ENCODE peak calls at places on chromosomes 4 and X, in nine cellular contexts. P is GM23248, G is MM.1S, E is GM23338, T is PC-3, N is HCT116, J is SK-N-SH, X is hepatocyte, O is OCI-LY7. D is an unnamed sample.

GRCh38 chr4:141802324-141802723 is 165.9 kb downstream of the IL15 start:
- DNase-seq in E (no peak), T (peak), N (no peak), J (no peak), O (no peak), P (peak), G (no peak), X (no peak), D (no peak)

GRCh38 chr4:177051473-177052060 is 258.1 kb upstream of the NEIL3 start:
- DNase-seq in X (peak), T (peak), E (peak), J (peak), P (peak), O (peak), N (peak), G (peak), D (peak)

GRCh38 chrX:1169198-1169597 is 43.3 kb downstream of the CRLF2 start:
- DNase-seq in E (no peak), O (no peak), X (no peak), G (no peak), P (peak), T (no peak), J (no peak), N (no peak), D (no peak)

GRCh38 chr4:121740796-121741409 is 24.1 kb downstream of the SMIM43 start:
- DNase-seq in X (no peak), N (no peak), O (no peak), T (no peak), P (no peak), G (no peak), E (peak), J (no peak), D (no peak)

GRCh38 chrX:81996166-81996565 is 794.3 kb downstream of the SH3BGRL start:
- DNase-seq in T (no peak), N (no peak), E (no peak), O (no peak), P (no peak), J (no peak), X (peak), G (no peak), D (no peak)

GRCh38 chrX:75609361-75609760 is 86.5 kb upstream of the ZDHHC15 start:
- DNase-seq in T (no peak), O (no peak), G (no peak), J (no peak), E (peak), P (no peak), N (no peak), X (no peak), D (peak)

GRCh38 chrX:9019151-9019550 is 14.8 kb downstream of the FAM9B start:
- DNase-seq in P (peak), T (no peak), X (no peak), J (no peak), E (no peak), O (no peak), G (no peak), N (no peak), D (no peak)

GRCh38 chr4:174157106-174157607 is 126.3 kb downstream of the FBXO8 start:
- DNase-seq in T (no peak), X (peak), N (no peak), P (no peak), G (no peak), E (no peak), J (no peak), O (no peak), D (no peak)

GRCh38 chr4:98905297-98905696 is 23.6 kb downstream of the EIF4E start:
- DNase-seq in X (no peak), N (no peak), J (no peak), E (no peak), G (no peak), O (no peak), T (no peak), P (no peak), D (no peak)

GRCh38 chr4:174669278-174669677 is 147.0 kb upstream of the HPGD start:
- DNase-seq in N (no peak), O (no peak), E (no peak), J (no peak), G (no peak), P (peak), X (peak), T (peak), D (no peak)

GRCh38 chr4:80767944-80768343 is 262.6 kb upstream of the BMP3 start:
- DNase-seq in O (no peak), P (peak), J (no peak), G (no peak), X (no peak), E (no peak), T (peak), N (no peak), D (no peak)

GRCh38 chr4:103853627-103854026 is 133.8 kb upstream of the TACR3 start:
- DNase-seq in J (no peak), P (peak), N (no peak), O (no peak), E (no peak), G (no peak), X (peak), T (peak), D (no peak)

GRCh38 chrX:50853399-50853798 is 39.4 kb upstream of the SHROOM4 start:
- DNase-seq in N (no peak), J (no peak), P (no peak), E (no peak), G (no peak), O (no peak), T (no peak), X (no peak), D (no peak)

GRCh38 chrX:20135956-20136355 is 5.7 kb downstream of the EIF1AX start:
- DNase-seq in N (no peak), P (no peak), O (no peak), E (no peak), T (no peak), X (no peak), G (no peak), J (no peak), D (no peak)

GRCh38 chr4:25970691-25971427 is 56.8 kb downstream of the SMIM20 start:
- DNase-seq in O (no peak), E (no peak), J (no peak), P (no peak), T (peak), X (peak), N (no peak), G (no peak), D (peak)

GRCh38 chrX:12118134-12118533 is 20.1 kb upstream of the FRMPD4 start:
- DNase-seq in P (no peak), T (no peak), O (no peak), J (no peak), X (no peak), E (no peak), N (no peak), G (no peak), D (no peak)

GRCh38 chrX:44344194-44344593 is 722 bp upstream of the EFHC2 start:
- DNase-seq in P (no peak), T (no peak), G (peak), J (no peak), N (no peak), X (no peak), O (no peak), E (peak), D (no peak)

GRCh38 chr4:70678383-70678999 is 9.8 kb upstream of the UTP3 start:
- DNase-seq in E (no peak), P (no peak), G (peak), N (no peak), X (no peak), T (no peak), J (no peak), O (peak), D (no peak)

GRCh38 chrX:69083361-69083760 is 81.9 kb downstream of the PJA1 start:
- DNase-seq in J (no peak), P (no peak), X (no peak), E (no peak), G (no peak), O (no peak), N (no peak), T (no peak), D (no peak)

GRCh38 chr4:158624889-158625478 is 46.7 kb downstream of the C4orf46 start:
- DNase-seq in X (peak), E (peak), G (peak), O (peak), T (peak), P (peak), J (peak), N (peak), D (peak)

GRCh38 chr4:83362492-83363329 is 28.1 kb upstream of the HPSE start:
- DNase-seq in X (peak), G (peak), T (peak), E (peak), O (peak), N (no peak), J (peak), P (peak), D (no peak)

GRCh38 chr4:102390438-102390837 is 45.2 kb upstream of the SLC39A8 start:
- DNase-seq in N (no peak), J (no peak), E (no peak), O (no peak), P (peak), T (peak), X (no peak), G (no peak), D (no peak)

GRCh38 chrX:689983-690382 is 59.4 kb downstream of the SHOX start:
- DNase-seq in J (no peak), T (no peak), X (no peak), G (no peak), O (no peak), E (no peak), N (no peak), P (no peak), D (no peak)

GRCh38 chr4:125115476-125115875 is 199.3 kb upstream of the FAT4 start:
- DNase-seq in P (peak), O (no peak), N (no peak), T (no peak), J (no peak), E (no peak), X (no peak), G (no peak), D (no peak)

GRCh38 chr4:53354012-53354722 is 11.7 kb downstream of the SCFD2 start:
- DNase-seq in O (no peak), X (no peak), T (no peak), G (no peak), P (no peak), J (no peak), N (no peak), E (no peak), D (no peak)
- TF ChIP-seq EZH2phosphoT487 in O (no peak), X (no peak), T (no peak), G (no peak), P (no peak), J (no peak), N (no peak), E (no peak), D (no peak)

DNA sequence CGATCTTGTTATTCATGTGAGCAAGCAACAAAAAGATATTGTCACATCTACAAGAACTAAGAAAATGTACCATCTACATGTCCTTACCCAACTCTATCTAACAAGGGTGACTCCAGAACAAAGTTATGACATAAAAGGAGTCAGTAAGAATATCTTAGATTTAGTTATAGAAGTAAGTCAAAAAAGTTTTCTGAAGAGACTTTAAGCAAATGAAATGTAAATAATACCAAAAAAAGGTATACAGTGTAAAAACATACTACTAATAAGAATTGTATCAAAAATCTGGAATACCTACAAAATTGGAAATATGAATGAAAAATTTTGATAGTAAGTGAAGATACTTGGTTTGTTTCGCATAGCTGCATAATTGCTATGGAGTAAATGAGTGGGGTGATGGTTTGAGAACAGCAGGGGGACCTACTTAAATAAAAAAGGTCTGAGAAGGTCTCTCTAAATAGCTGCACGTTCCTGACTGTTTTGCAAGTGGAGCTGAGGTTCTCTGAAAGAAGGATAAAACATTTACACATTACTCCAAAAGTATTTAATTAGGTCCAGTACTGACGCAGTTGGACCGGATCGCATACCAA is 51.0 kb upstream of the ENPP6 start:
- DNase-seq in T (no peak), J (no peak), N (no peak), O (peak), E (no peak), G (peak), X (no peak), P (peak), D (no peak)
- TF ChIP-seq EZH2phosphoT487 in T (no peak), J (no peak), N (no peak), O (no peak), E (no peak), G (no peak), X (no peak), P (no peak), D (no peak)

GRCh38 chr4:186658657-186659056 is 65.0 kb downstream of the FAT1 start:
- DNase-seq in N (no peak), G (no peak), E (no peak), J (no peak), T (no peak), O (no peak), P (no peak), X (no peak), D (no peak)

GRCh38 chr4:186660403-186660802 is 63.3 kb downstream of the FAT1 start:
- DNase-seq in O (no peak), J (no peak), E (no peak), P (no peak), X (no peak), G (no peak), T (no peak), N (no peak), D (no peak)

GRCh38 chr4:186659936-186660335 is 63.7 kb downstream of the FAT1 start:
- DNase-seq in E (no peak), G (no peak), P (no peak), X (no peak), J (no peak), N (no peak), T (no peak), O (no peak), D (no peak)

GRCh38 chr4:186653973-186654372 is 69.7 kb downstream of the FAT1 start:
- DNase-seq in O (no peak), J (no peak), P (no peak), N (no peak), G (no peak), E (no peak), T (no peak), X (no peak), D (no peak)

GRCh38 chr4:186657766-186658165 is 65.9 kb downstream of the FAT1 start:
- DNase-seq in O (no peak), J (no peak), G (no peak), N (peak), E (peak), P (peak), T (peak), X (no peak), D (peak)
- TF ChIP-seq EZH2phosphoT487 in O (no peak), J (no peak), G (no peak), N (no peak), E (no peak), P (no peak), T (no peak), X (no peak), D (no peak)

GRCh38 chr4:15545371-15545770 is 75.7 kb downstream of the CC2D2A start:
- DNase-seq in P (no peak), N (no peak), O (no peak), G (no peak), T (no peak), J (no peak), E (no peak), X (no peak), D (no peak)
- TF ChIP-seq EZH2phosphoT487 in P (no peak), N (no peak), O (no peak), G (no peak), T (no peak), J (no peak), E (no peak), X (no peak), D (no peak)

DNA sequence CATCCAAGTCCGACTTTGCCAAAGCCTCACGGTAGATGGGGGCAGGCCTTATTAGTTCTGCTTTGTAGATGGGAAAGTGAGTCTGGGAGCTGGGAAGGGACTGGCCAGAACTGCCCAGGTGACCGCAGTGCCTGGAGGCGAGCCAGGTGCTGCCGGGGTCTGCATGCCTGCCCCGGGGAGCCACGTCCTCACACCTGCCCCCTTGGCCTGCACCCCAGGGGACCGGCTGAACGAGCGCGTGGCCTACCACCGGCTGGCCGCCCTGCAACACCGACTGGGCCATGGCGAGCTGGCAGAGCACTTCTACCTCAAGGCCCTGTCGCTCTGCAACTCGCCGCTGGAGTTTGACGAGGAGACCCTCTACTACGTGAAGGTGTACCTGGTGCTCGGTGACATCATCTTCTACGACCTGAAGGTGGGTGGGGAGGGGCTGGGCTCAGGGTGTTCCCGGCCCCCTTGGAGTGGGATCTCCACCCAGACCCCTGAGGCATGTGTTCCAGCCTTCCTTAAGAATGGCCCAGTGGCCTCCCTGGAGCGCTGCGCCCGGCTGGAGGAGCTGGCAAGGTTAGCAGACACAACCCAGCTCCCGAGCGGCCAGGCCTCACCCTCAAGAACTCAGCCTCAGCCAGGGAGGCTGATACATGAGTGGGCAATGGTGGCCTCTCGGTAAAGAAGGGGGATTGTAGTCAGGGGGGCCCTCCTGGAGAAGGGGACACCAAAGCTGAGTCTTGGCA is 32.1 kb upstream of the HTRA3 start:
- DNase-seq in G (no peak), J (no peak), T (no peak), O (no peak), E (no peak), N (no peak), P (no peak), X (no peak), D (no peak)
- TF ChIP-seq EZH2phosphoT487 in G (no peak), J (no peak), T (no peak), O (no peak), E (no peak), N (no peak), P (no peak), X (no peak), D (no peak)

GRCh38 chr4:17812125-17812524 is 1.3 kb downstream of the NCAPG start:
- DNase-seq in O (peak), N (no peak), G (no peak), X (no peak), J (no peak), E (no peak), P (no peak), T (no peak), D (no peak)
- TF ChIP-seq EZH2phosphoT487 in O (no peak), N (no peak), G (no peak), X (no peak), J (no peak), E (no peak), P (no peak), T (no peak), D (no peak)

D was measured in neural progenitor cell.